ENCODE peak calls at places on chromosome 22, in ten cellular contexts. G is uterus, O is cardiac muscle cell, V is tibial nerve, Q is H1, L is WERI-Rb-1, A is stomach, K is dorsolateral prefrontal cortex, B is BJ, P is HL-60. M is an unnamed sample.

GRCh38 chr22:27554106-27554814 is 247.3 kb downstream of the MN1 start:
- DNase-seq in G (no peak), O (peak; percentile 82), V (no peak), Q (no peak), L (no peak), A (peak; percentile 30), K (no peak), B (no peak), P (no peak), M (peak; percentile 72)

GRCh38 chr22:35997438-35997837 is 31.2 kb downstream of the RBFOX2 start:
- DNase-seq in G (no peak), O (peak; percentile 76), V (no peak), Q (no peak), L (no peak), A (no peak), K (no peak), B (no peak), P (no peak), M (no peak)

GRCh38 chr22:47009304-47010101 is 247.1 kb downstream of the TBC1D22A start:
- DNase-seq in G (no peak), O (no peak), V (no peak), Q (no peak), L (no peak), A (no peak), K (no peak), B (no peak), P (no peak), M (no peak)

GRCh38 chr22:20970939-20971657 is 4.0 kb downstream of the AIFM3 start:
- DNase-seq in G (no peak), O (no peak), V (no peak), Q (no peak), L (peak; percentile 51), A (no peak), K (no peak), B (no peak), P (no peak), M (no peak)

GRCh38 chr22:20436309-20437252 is 1.0 kb downstream of the SCARF2 start:
- DNase-seq in G (peak; percentile 43), O (peak; percentile 66), V (no peak), Q (no peak), L (peak; percentile 46), A (no peak), K (peak; percentile 34), B (no peak), P (no peak), M (no peak)

GRCh38 chr22:43811777-43812148 is 342 bp downstream of the EFCAB6 start:
- DNase-seq in G (no peak), O (peak; percentile 47), V (no peak), Q (no peak), L (no peak), A (no peak), K (no peak), B (no peak), P (no peak), M (peak; percentile 56)

GRCh38 chr22:20652130-20652529 is 121.8 kb upstream of the SERPIND1 start:
- DNase-seq in G (no peak), O (no peak), V (no peak), Q (no peak), L (no peak), A (no peak), K (no peak), B (no peak), P (no peak), M (no peak)

GRCh38 chr22:40401532-40401931 is 31.1 kb downstream of the SGSM3 start:
- DNase-seq in G (no peak), O (no peak), V (no peak), Q (no peak), L (no peak), A (no peak), K (no peak), B (no peak), P (no peak), M (no peak)

GRCh38 chr22:41914611-41915034 is 251 bp downstream of the SHISA8 start:
- DNase-seq in G (no peak), O (no peak), V (no peak), Q (no peak), L (no peak), A (no peak), K (no peak), B (no peak), P (no peak), M (no peak)

GRCh38 chr22:41913842-41914534 is 886 bp downstream of the SHISA8 start:
- DNase-seq in G (no peak), O (no peak), V (no peak), Q (no peak), L (no peak), A (no peak), K (no peak), B (no peak), P (no peak), M (no peak)

GRCh38 chr22:41916745-41917358 is 2.0 kb upstream of the SHISA8 start:
- DNase-seq in G (no peak), O (no peak), V (no peak), Q (no peak), L (no peak), A (no peak), K (no peak), B (no peak), P (no peak), M (no peak)

GRCh38 chr22:41915783-41916493 is 1.1 kb upstream of the SHISA8 start:
- DNase-seq in G (no peak), O (no peak), V (no peak), Q (no peak), L (no peak), A (no peak), K (no peak), B (no peak), P (no peak), M (no peak)

GRCh38 chr22:41915035-41915782 is at the start of gene SHISA8:
- DNase-seq in G (no peak), O (peak; percentile 64), V (peak; percentile 26), Q (no peak), L (peak; percentile 65), A (peak; percentile 67), K (no peak), B (no peak), P (no peak), M (no peak)
- H3K4me3 ChIP-seq in G (peak within 1 kb of the TSS; percentile 3), O (peak within 1 kb of the TSS; percentile 30), V (peak within 1 kb of the TSS; percentile 51), Q (peak within 1 kb of the TSS; percentile 44), L (peak within 1 kb of the TSS; percentile 26), A (peak within 1 kb of the TSS; percentile 43), K (peak within 1 kb of the TSS; percentile 34), B (peak within 1 kb of the TSS; percentile 12), P (peak within 1 kb of the TSS; percentile 10), M (no peak within 1 kb of the TSS)

DNA sequence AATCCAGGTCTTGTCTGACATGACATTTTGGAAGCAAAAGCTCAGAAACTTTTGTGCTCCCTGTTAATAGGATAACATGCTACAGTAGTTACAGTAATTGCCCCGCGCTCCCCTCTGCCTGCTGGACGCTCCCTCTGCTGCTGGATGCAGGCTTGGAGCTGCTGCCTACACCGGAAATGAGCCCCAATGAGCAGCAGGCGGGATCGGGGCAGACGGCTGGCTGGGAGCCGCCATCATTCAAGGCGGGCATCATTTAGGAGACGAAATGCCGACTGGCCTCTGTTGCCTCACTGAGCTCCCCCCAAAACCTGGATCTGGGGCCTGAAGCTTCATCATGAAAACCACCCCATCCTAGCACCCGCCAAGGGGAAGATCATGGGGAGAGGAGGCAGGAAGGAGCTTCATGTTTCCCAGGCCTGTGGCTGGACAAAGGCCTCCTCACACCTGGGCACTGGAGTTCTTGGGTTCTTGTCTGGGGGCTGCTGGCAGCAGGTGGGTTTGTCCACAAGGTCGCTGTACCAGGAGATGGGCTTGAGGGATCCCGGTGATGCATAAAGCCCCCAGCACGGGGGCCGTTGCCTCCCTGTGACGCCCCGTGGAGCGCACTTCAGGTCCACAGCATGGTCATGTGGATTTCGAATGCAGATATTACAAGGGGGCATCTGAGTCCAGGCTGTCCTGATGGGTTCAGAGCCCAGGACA is 664.3 kb downstream of the BRD1 start:
- DNase-seq in G (no peak), O (no peak), V (no peak), Q (no peak), L (no peak), A (no peak), K (no peak), B (no peak), P (no peak), M (no peak)
- TF ChIP-seq CTCF in G (no peak), O (no peak), V (no peak), Q (no peak), L (no peak), A (no peak), K (no peak), B (no peak), P (no peak), M (no peak)

GRCh38 chr22:17368727-17369552 is at the start of gene CECR2:
- DNase-seq in G (peak; percentile 51), O (peak; percentile 67), V (no peak), Q (peak; percentile 60), L (peak; percentile 48), A (no peak), K (peak; percentile 52), B (no peak), P (no peak), M (no peak)

GRCh38 chr22:17370766-17371181 is 1.5 kb downstream of the CECR2 start:
- DNase-seq in G (no peak), O (no peak), V (no peak), Q (no peak), L (no peak), A (no peak), K (no peak), B (no peak), P (no peak), M (no peak)

GRCh38 chr22:17371446-17371845 is 2.2 kb downstream of the CECR2 start:
- DNase-seq in G (no peak), O (no peak), V (no peak), Q (no peak), L (no peak), A (no peak), K (no peak), B (no peak), P (no peak), M (no peak)

GRCh38 chr22:17369553-17370035 is 334 bp downstream of the CECR2 start:
- DNase-seq in G (no peak), O (peak; percentile 60), V (no peak), Q (no peak), L (peak; percentile 45), A (no peak), K (no peak), B (no peak), P (peak; percentile 16), M (no peak)

DNA sequence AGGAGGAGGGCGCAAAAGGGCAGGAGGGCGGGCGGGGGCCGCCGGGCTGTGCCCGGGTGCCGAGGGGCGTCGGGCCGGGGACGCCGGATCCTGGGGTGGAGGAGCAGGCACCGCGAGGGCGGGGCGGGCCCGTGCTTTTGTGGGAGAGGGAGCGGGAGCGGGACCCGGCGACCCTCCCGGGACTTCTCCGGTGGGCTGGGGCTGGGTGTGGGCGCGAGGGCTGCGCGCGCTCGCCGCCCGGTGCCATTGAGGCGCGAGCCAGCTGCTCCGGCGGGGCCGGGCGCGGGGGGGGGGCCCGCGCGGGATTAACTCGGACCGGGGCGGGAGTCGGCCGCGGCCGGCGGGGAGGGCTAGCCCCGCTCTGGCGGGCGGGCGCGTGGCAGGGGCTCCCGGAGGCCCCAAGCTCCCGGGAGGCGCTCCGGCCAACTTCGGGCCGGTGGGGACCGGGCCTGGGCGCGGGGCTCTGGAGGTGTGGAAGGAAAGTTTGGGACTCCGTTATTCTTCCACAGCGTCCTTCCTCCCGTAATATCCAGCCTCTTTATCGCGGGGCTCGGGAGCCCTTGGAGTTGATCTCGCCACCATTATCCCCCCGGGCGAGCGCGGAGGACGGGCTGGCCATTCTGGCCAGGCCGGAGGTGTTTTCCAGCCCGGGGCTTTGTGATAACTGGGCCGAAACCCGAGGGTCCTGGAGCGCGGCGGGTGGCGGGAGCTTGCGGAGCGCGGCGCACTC is 941 bp downstream of the CECR2 start:
- DNase-seq in G (no peak), O (peak; percentile 20), V (no peak), Q (no peak), L (peak; percentile 18), A (no peak), K (no peak), B (no peak), P (no peak), M (no peak)
- H3K27me3 ChIP-seq in G (peaks cover 25% of the 10 kb centered on the region), O (no peaks in the 10 kb centered on the region), V (peaks cover 68% of the 10 kb centered on the region), Q (no peaks in the 10 kb centered on the region), L (peaks cover 50% of the 10 kb centered on the region), A (peaks cover 92% of the 10 kb centered on the region), K (no peaks in the 10 kb centered on the region), B (peaks cover 15% of the 10 kb centered on the region), P (peaks cover 53% of the 10 kb centered on the region), M (peaks cover 13% of the 10 kb centered on the region)

GRCh38 chr22:37999640-38000272 is 15.4 kb upstream of the SOX10 start:
- DNase-seq in G (no peak), O (peak; percentile 69), V (no peak), Q (no peak), L (no peak), A (no peak), K (peak; percentile 85), B (no peak), P (peak; percentile 35), M (peak; percentile 95)
- H3K4me3 ChIP-seq in G (no peak overlapping the region), O (no peak overlapping the region), V (no peak overlapping the region), Q (no peak overlapping the region), L (no peak overlapping the region), A (no peak overlapping the region), K (no peak overlapping the region), B (no peak overlapping the region), P (no peak overlapping the region), M (no peak overlapping the region)

M was measured in bronchial epithelial cell.